ENCODE peak calls at places on chromosomes 2 and 18, in ten cellular contexts. One of them, this sample, is unnamed.

GRCh38 chr18:59127047-59127446 is 12.6 kb upstream of the SEC11C start:
- DNase-seq in RCC 7860: no peak
- DNase-seq in T-helper 2 cell: no peak
- DNase-seq in ELF-1: peak
- DNase-seq in heart left ventricle: no peak
- DNase-seq in stromal cell of bone marrow: no peak
- DNase-seq in NCI-H1417: no peak
- DNase-seq in dermis microvascular lymphatic vessel endothelial cell: no peak
- DNase-seq in GM23338: peak
- DNase-seq in RWPE1: no peak
- DNase-seq in this sample: no peak

GRCh38 chr18:24674236-24675004 is 214.0 kb downstream of the HRH4 start:
- DNase-seq in RCC 7860: no peak
- DNase-seq in T-helper 2 cell: peak
- DNase-seq in ELF-1: no peak
- DNase-seq in heart left ventricle: no peak
- DNase-seq in stromal cell of bone marrow: no peak
- DNase-seq in NCI-H1417: no peak
- DNase-seq in dermis microvascular lymphatic vessel endothelial cell: no peak
- DNase-seq in GM23338: no peak
- DNase-seq in RWPE1: no peak
- DNase-seq in this sample: no peak

GRCh38 chr2:105262662-105263091 is 21.1 kb downstream of the GPR45 start:
- DNase-seq in RCC 7860: no peak
- DNase-seq in T-helper 2 cell: no peak
- DNase-seq in ELF-1: no peak
- DNase-seq in heart left ventricle: no peak
- DNase-seq in stromal cell of bone marrow: no peak
- DNase-seq in NCI-H1417: no peak
- DNase-seq in dermis microvascular lymphatic vessel endothelial cell: no peak
- DNase-seq in GM23338: no peak
- DNase-seq in RWPE1: peak
- DNase-seq in this sample: no peak

GRCh38 chr2:153068915-153069314 is 350.5 kb downstream of the ARL6IP6 start:
- DNase-seq in RCC 7860: no peak
- DNase-seq in T-helper 2 cell: no peak
- DNase-seq in ELF-1: no peak
- DNase-seq in heart left ventricle: no peak
- DNase-seq in stromal cell of bone marrow: no peak
- DNase-seq in NCI-H1417: no peak
- DNase-seq in dermis microvascular lymphatic vessel endothelial cell: no peak
- DNase-seq in GM23338: no peak
- DNase-seq in RWPE1: no peak
- DNase-seq in this sample: no peak

GRCh38 chr2:31247671-31248070 is 13.7 kb downstream of the EHD3 start:
- DNase-seq in RCC 7860: peak
- DNase-seq in T-helper 2 cell: no peak
- DNase-seq in ELF-1: no peak
- DNase-seq in heart left ventricle: no peak
- DNase-seq in stromal cell of bone marrow: no peak
- DNase-seq in NCI-H1417: no peak
- DNase-seq in dermis microvascular lymphatic vessel endothelial cell: no peak
- DNase-seq in GM23338: no peak
- DNase-seq in RWPE1: no peak
- DNase-seq in this sample: no peak

GRCh38 chr18:46360841-46361240 is 256.7 kb downstream of the HAUS1 start:
- DNase-seq in RCC 7860: no peak
- DNase-seq in T-helper 2 cell: no peak
- DNase-seq in ELF-1: no peak
- DNase-seq in heart left ventricle: no peak
- DNase-seq in stromal cell of bone marrow: no peak
- DNase-seq in NCI-H1417: no peak
- DNase-seq in dermis microvascular lymphatic vessel endothelial cell: no peak
- DNase-seq in GM23338: no peak
- DNase-seq in RWPE1: no peak
- DNase-seq in this sample: no peak

GRCh38 chr18:49886891-49887764 is 73.8 kb upstream of the ACAA2 start:
- DNase-seq in RCC 7860: no peak
- DNase-seq in T-helper 2 cell: no peak
- DNase-seq in ELF-1: no peak
- DNase-seq in heart left ventricle: no peak
- DNase-seq in stromal cell of bone marrow: no peak
- DNase-seq in NCI-H1417: no peak
- DNase-seq in dermis microvascular lymphatic vessel endothelial cell: no peak
- DNase-seq in GM23338: peak
- DNase-seq in RWPE1: no peak
- DNase-seq in this sample: no peak

GRCh38 chr18:76710646-76711520 is 111.5 kb upstream of the ZNF236 start:
- DNase-seq in RCC 7860: no peak
- DNase-seq in T-helper 2 cell: no peak
- DNase-seq in ELF-1: peak
- DNase-seq in heart left ventricle: no peak
- DNase-seq in stromal cell of bone marrow: no peak
- DNase-seq in NCI-H1417: no peak
- DNase-seq in dermis microvascular lymphatic vessel endothelial cell: no peak
- DNase-seq in GM23338: no peak
- DNase-seq in RWPE1: no peak
- DNase-seq in this sample: no peak

GRCh38 chr2:5981241-5982055 is 289.3 kb downstream of the SOX11 start:
- DNase-seq in RCC 7860: no peak
- DNase-seq in T-helper 2 cell: peak
- DNase-seq in ELF-1: peak
- DNase-seq in heart left ventricle: no peak
- DNase-seq in stromal cell of bone marrow: no peak
- DNase-seq in NCI-H1417: peak
- DNase-seq in dermis microvascular lymphatic vessel endothelial cell: no peak
- DNase-seq in GM23338: peak
- DNase-seq in RWPE1: no peak
- DNase-seq in this sample: no peak

GRCh38 chr2:158580760-158581159 is 124.0 kb downstream of the PKP4 start:
- DNase-seq in RCC 7860: no peak
- DNase-seq in T-helper 2 cell: no peak
- DNase-seq in ELF-1: no peak
- DNase-seq in heart left ventricle: no peak
- DNase-seq in stromal cell of bone marrow: no peak
- DNase-seq in NCI-H1417: no peak
- DNase-seq in dermis microvascular lymphatic vessel endothelial cell: no peak
- DNase-seq in GM23338: no peak
- DNase-seq in RWPE1: no peak
- DNase-seq in this sample: no peak

GRCh38 chr2:135685361-135685760 is 56.3 kb upstream of the UBXN4 start:
- DNase-seq in RCC 7860: no peak
- DNase-seq in T-helper 2 cell: no peak
- DNase-seq in ELF-1: no peak
- DNase-seq in heart left ventricle: no peak
- DNase-seq in stromal cell of bone marrow: no peak
- DNase-seq in NCI-H1417: no peak
- DNase-seq in dermis microvascular lymphatic vessel endothelial cell: no peak
- DNase-seq in GM23338: no peak
- DNase-seq in RWPE1: no peak
- DNase-seq in this sample: no peak

GRCh38 chr2:30665761-30666306 is 141.4 kb downstream of the CAPN13 start:
- DNase-seq in RCC 7860: no peak
- DNase-seq in T-helper 2 cell: no peak
- DNase-seq in ELF-1: no peak
- DNase-seq in heart left ventricle: no peak
- DNase-seq in stromal cell of bone marrow: no peak
- DNase-seq in NCI-H1417: no peak
- DNase-seq in dermis microvascular lymphatic vessel endothelial cell: no peak
- DNase-seq in GM23338: no peak
- DNase-seq in RWPE1: no peak
- DNase-seq in this sample: no peak

GRCh38 chr2:239113164-239113563 is 265.3 kb downstream of the TWIST2 start:
- DNase-seq in RCC 7860: no peak
- DNase-seq in T-helper 2 cell: no peak
- DNase-seq in ELF-1: no peak
- DNase-seq in heart left ventricle: no peak
- DNase-seq in stromal cell of bone marrow: peak
- DNase-seq in NCI-H1417: peak
- DNase-seq in dermis microvascular lymphatic vessel endothelial cell: no peak
- DNase-seq in GM23338: no peak
- DNase-seq in RWPE1: no peak
- DNase-seq in this sample: no peak

GRCh38 chr18:23825978-23826405 is 136.7 kb downstream of the LAMA3 start:
- DNase-seq in RCC 7860: peak
- DNase-seq in T-helper 2 cell: no peak
- DNase-seq in ELF-1: no peak
- DNase-seq in heart left ventricle: peak
- DNase-seq in stromal cell of bone marrow: peak
- DNase-seq in NCI-H1417: no peak
- DNase-seq in dermis microvascular lymphatic vessel endothelial cell: peak
- DNase-seq in GM23338: no peak
- DNase-seq in RWPE1: no peak
- DNase-seq in this sample: no peak

GRCh38 chr18:57428221-57429150 is 6.7 kb upstream of the ONECUT2 start:
- DNase-seq in RCC 7860: no peak
- DNase-seq in T-helper 2 cell: no peak
- DNase-seq in ELF-1: peak
- DNase-seq in heart left ventricle: no peak
- DNase-seq in stromal cell of bone marrow: no peak
- DNase-seq in NCI-H1417: no peak
- DNase-seq in dermis microvascular lymphatic vessel endothelial cell: no peak
- DNase-seq in GM23338: peak
- DNase-seq in RWPE1: no peak
- DNase-seq in this sample: no peak

GRCh38 chr2:40032650-40033319 is 253.7 kb upstream of the THUMPD2 start:
- DNase-seq in RCC 7860: peak
- DNase-seq in T-helper 2 cell: peak
- DNase-seq in ELF-1: no peak
- DNase-seq in heart left ventricle: no peak
- DNase-seq in stromal cell of bone marrow: peak
- DNase-seq in NCI-H1417: no peak
- DNase-seq in dermis microvascular lymphatic vessel endothelial cell: no peak
- DNase-seq in GM23338: no peak
- DNase-seq in RWPE1: no peak
- DNase-seq in this sample: no peak

GRCh38 chr2:26274058-26274613 is 29.4 kb downstream of the HADHB start:
- DNase-seq in RCC 7860: peak
- DNase-seq in T-helper 2 cell: peak
- DNase-seq in ELF-1: no peak
- DNase-seq in heart left ventricle: peak
- DNase-seq in stromal cell of bone marrow: peak
- DNase-seq in NCI-H1417: peak
- DNase-seq in dermis microvascular lymphatic vessel endothelial cell: peak
- DNase-seq in GM23338: no peak
- DNase-seq in RWPE1: peak
- DNase-seq in this sample: no peak